ENCODE peak calls at places on chromosome 6, in eight cellular contexts. J is RWPE1; B is transverse colon; I is brain microvascular endothelial cell; V is H9; Q is fibroblast of lung; W is CD4-positive, alpha-beta T cell; F is hepatocyte. K is an unnamed sample.

GRCh38 chr6:124962617-124963415 is 579 bp downstream of the RNF217 start:
- DNase-seq in J (no peak), B (peak; percentile 49), F (peak; percentile 65), I (no peak), W (no peak), Q (peak; percentile 52), V (peak; percentile 66), K (peak; percentile 77)

GRCh38 chr6:66930559-66931290 is 1223.7 kb upstream of the EYS start:
- DNase-seq in Q (peak; percentile 88), J (peak; percentile 66), I (no peak), B (no peak), V (no peak), F (no peak), W (no peak), K (no peak)

GRCh38 chr6:126773122-126773805 is 345.2 kb upstream of the RSPO3 start:
- DNase-seq in F (no peak), I (peak; percentile 85), Q (peak; percentile 4), W (no peak), B (no peak), V (no peak), J (no peak), K (no peak)

GRCh38 chr6:44085219-44085618 is 42.0 kb downstream of the MRPL14 start:
- DNase-seq in B (no peak), F (no peak), J (no peak), I (no peak), Q (no peak), W (no peak), V (no peak), K (no peak)

GRCh38 chr6:79737172-79737571 is 106.0 kb downstream of the SH3BGRL2 start:
- DNase-seq in B (peak; percentile 12), J (no peak), I (no peak), F (peak; percentile 10), V (no peak), W (no peak), Q (peak; percentile 22), K (no peak)

GRCh38 chr6:74128536-74128935 is 432.5 kb downstream of the CD109 start:
- DNase-seq in F (no peak), I (peak; percentile 35), B (no peak), V (no peak), W (no peak), Q (peak; percentile 11), J (no peak), K (no peak)

GRCh38 chr6:1722801-1723200 is 113.1 kb downstream of the FOXC1 start:
- DNase-seq in B (no peak), F (no peak), W (no peak), J (no peak), Q (no peak), I (no peak), V (no peak), K (no peak)

GRCh38 chr6:17962436-17963031 is 24.9 kb downstream of the KIF13A start:
- DNase-seq in V (no peak), I (peak; percentile 96), F (peak; percentile 74), J (peak; percentile 60), W (no peak), Q (peak; percentile 93), B (peak; percentile 51), K (no peak)

GRCh38 chr6:78062993-78063392 is 410.2 kb downstream of the MEI4 start:
- DNase-seq in W (no peak), B (no peak), J (no peak), F (no peak), V (no peak), I (no peak), Q (no peak), K (no peak)

GRCh38 chr6:5030596-5031136 is 26.8 kb upstream of the RPP40 start:
- DNase-seq in B (peak; percentile 85), J (peak; percentile 10), Q (peak; percentile 80), F (peak; percentile 89), V (peak; percentile 93), I (peak; percentile 85), W (peak; percentile 46), K (peak; percentile 79)

GRCh38 chr6:7156666-7157278 is 49.0 kb downstream of the RREB1 start:
- DNase-seq in Q (peak; percentile 52), I (peak; percentile 56), J (peak; percentile 74), B (no peak), W (no peak), F (no peak), V (no peak), K (no peak)

GRCh38 chr6:40930555-40930954 is 108.5 kb downstream of the UNC5CL start:
- DNase-seq in B (peak; percentile 14), V (no peak), J (no peak), W (no peak), Q (peak; percentile 34), F (peak; percentile 63), I (peak; percentile 6), K (no peak)

GRCh38 chr6:35024601-35025054 is 116.5 kb downstream of the TCP11 start:
- DNase-seq in B (peak; percentile 56), I (peak; percentile 40), Q (peak; percentile 70), V (no peak), J (peak; percentile 80), W (no peak), F (peak; percentile 75), K (no peak)

DNA sequence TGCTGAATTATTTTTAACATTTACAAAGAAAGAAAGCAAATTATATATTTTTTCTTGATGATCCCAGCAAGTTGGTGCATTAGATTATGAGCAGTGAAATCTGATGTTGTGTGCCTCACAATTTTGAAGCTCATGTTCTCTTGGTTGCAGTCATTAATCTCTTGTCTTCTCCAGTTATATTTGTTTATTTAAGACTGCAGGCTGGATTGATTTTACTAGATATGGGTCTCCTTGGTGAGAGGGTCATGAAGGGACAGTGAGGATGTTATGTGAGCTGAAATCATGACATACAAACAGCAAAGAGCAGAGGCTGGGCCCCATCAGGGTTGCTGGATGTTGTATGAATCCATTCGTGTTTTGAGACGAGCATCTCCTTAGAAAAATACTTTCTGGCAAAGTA is 64.2 kb upstream of the AKIRIN2 start:
- DNase-seq in I (no peak), J (no peak), W (no peak), B (no peak), F (no peak), V (no peak), Q (peak; percentile 13), K (no peak)
- H3K27ac ChIP-seq in I (no peak overlapping the region), J (no peak overlapping the region), W (no peak overlapping the region), B (no peak overlapping the region), F (no peak overlapping the region), V (no peak overlapping the region), Q (no peak overlapping the region), K (no peak overlapping the region)

GRCh38 chr6:112433457-112433856 is 86.3 kb downstream of the RFPL4B start:
- DNase-seq in F (peak; percentile 10), W (no peak), J (no peak), Q (no peak), V (no peak), I (no peak), B (no peak), K (no peak)

GRCh38 chr6:112431803-112432202 is 84.7 kb downstream of the RFPL4B start:
- DNase-seq in I (no peak), B (no peak), F (no peak), V (no peak), J (no peak), Q (no peak), W (no peak), K (no peak)

GRCh38 chr6:112428477-112428876 is 81.3 kb downstream of the RFPL4B start:
- DNase-seq in V (no peak), J (no peak), I (no peak), Q (no peak), F (no peak), B (no peak), W (no peak), K (no peak)

GRCh38 chr6:112432853-112433252 is 85.7 kb downstream of the RFPL4B start:
- DNase-seq in B (no peak), W (no peak), V (no peak), I (no peak), Q (no peak), F (no peak), J (no peak), K (no peak)

DNA sequence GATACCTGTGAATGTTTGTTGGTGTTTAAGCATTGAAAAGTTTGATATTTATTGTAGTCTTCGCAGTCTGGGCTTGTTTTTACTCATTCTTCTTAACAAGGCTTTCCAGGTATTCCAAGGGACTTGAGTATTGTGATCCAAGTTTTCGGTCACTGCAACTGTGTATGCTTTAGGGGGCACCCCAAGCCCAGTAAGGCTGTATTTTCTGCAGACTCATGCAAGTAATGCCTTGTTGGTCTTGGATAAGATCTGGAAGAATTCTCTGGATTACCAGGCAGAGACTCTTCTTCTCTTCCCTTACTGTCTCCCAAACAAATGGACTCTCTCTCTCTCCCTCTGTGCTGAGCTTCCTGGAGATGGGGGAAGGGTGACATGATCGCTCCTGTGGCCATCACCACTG is 82.1 kb downstream of the RFPL4B start:
- DNase-seq in Q (peak; percentile 49), B (no peak), F (peak; percentile 19), V (peak; percentile 42), J (no peak), W (no peak), I (peak; percentile 38), K (no peak)
- TF ChIP-seq CTCF in Q (peak; percentile 23), B (no peak), F (peak; percentile 13), V (peak; percentile 59), J (no peak), W (no peak), I (peak; percentile 53), K (no peak)

GRCh38 chr6:149480502-149481280 is 4.1 kb downstream of the ZC3H12D start:
- DNase-seq in I (no peak), B (no peak), W (peak; percentile 49), Q (no peak), J (no peak), F (no peak), V (no peak), K (no peak)
- H3K27ac ChIP-seq in I (no peak overlapping the region), B (no peak overlapping the region), W (peak overlapping the region; percentile 91), Q (no peak overlapping the region), J (no peak overlapping the region), F (no peak overlapping the region), V (no peak overlapping the region), K (no peak overlapping the region)

GRCh38 chr6:90496191-90496590 is 90.7 kb downstream of the MAP3K7 start:
- DNase-seq in W (no peak), J (no peak), B (no peak), F (no peak), I (no peak), V (no peak), Q (no peak), K (no peak)

GRCh38 chr6:90495216-90495817 is 91.6 kb downstream of the MAP3K7 start:
- DNase-seq in F (no peak), I (no peak), Q (no peak), W (no peak), V (peak; percentile 74), J (no peak), B (no peak), K (no peak)

GRCh38 chr6:90500458-90500857 is 86.4 kb downstream of the MAP3K7 start:
- DNase-seq in V (no peak), B (no peak), I (no peak), J (no peak), Q (no peak), F (no peak), W (no peak), K (no peak)

GRCh38 chr6:90496617-90497016 is 90.3 kb downstream of the MAP3K7 start:
- DNase-seq in I (no peak), B (no peak), W (no peak), V (no peak), Q (no peak), F (no peak), J (no peak), K (no peak)

DNA sequence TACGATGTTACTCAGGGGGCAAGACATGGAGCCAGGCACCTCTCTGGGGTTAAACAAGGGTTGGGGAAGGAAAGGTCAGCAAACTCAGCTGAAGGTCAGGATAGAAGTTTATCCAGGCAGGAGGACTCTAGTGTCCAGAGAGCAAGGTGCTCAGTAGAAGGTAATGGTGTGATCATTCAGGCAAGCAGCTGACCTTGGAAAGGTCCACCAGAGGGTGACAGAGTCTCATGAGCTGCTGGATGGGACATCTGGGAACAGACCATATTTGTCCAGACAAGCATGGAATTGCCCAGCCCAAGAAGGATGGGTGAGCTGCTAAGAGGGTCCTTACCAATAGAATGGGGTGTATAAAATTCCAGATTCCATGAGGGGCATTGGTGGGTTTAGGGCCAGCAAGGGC is 89.5 kb downstream of the MAP3K7 start:
- DNase-seq in B (no peak), J (no peak), Q (no peak), W (no peak), F (no peak), I (no peak), V (no peak), K (no peak)
- TF ChIP-seq CTCF in B (no peak), J (no peak), Q (no peak), W (no peak), F (no peak), I (no peak), V (peak; percentile 34), K (no peak)

K was measured in coronary artery.